ENCODE peak calls at places on chromosome 9, in nine cellular contexts. One of them, this sample, is unnamed.

GRCh38 chr9:123483191-123483803 is 127.3 kb downstream of the CRB2 start:
- DNase-seq in stimulated activated naive CD4-positive, alpha-beta T cell treated with Interleukin-2 at 50 U/mL for 16 hours: no peak
- DNase-seq in endothelial cell of umbilical vein: no peak
- DNase-seq in NCI-H2029 treated with DMSO at 0.1 percent for 48 hours: no peak
- DNase-seq in HTR-8/SVneo: no peak
- DNase-seq in neuronal stem cell: no peak
- DNase-seq in stimulated activated CD4-positive, alpha-beta T cell treated with anti-CD3 and anti-CD28 coated beads, Interleukin-4, amount 100 ng/mL, for 48 hours: no peak
- DNase-seq in RWPE1: no peak
- DNase-seq in NCI-H510A treated with DMSO at 0.1 percent for 48 hours: no peak
- DNase-seq in this sample: no peak

GRCh38 chr9:35703906-35704672 is 14.4 kb upstream of the TPM2 start:
- DNase-seq in stimulated activated naive CD4-positive, alpha-beta T cell treated with Interleukin-2 at 50 U/mL for 16 hours: no peak
- DNase-seq in endothelial cell of umbilical vein: no peak
- DNase-seq in NCI-H2029 treated with DMSO at 0.1 percent for 48 hours: no peak
- DNase-seq in HTR-8/SVneo: no peak
- DNase-seq in neuronal stem cell: no peak
- DNase-seq in stimulated activated CD4-positive, alpha-beta T cell treated with anti-CD3 and anti-CD28 coated beads, Interleukin-4, amount 100 ng/mL, for 48 hours: no peak
- DNase-seq in RWPE1: no peak
- DNase-seq in NCI-H510A treated with DMSO at 0.1 percent for 48 hours: no peak
- DNase-seq in this sample: no peak

GRCh38 chr9:83027153-83027867 is 35.6 kb downstream of the RASEF start:
- DNase-seq in stimulated activated naive CD4-positive, alpha-beta T cell treated with Interleukin-2 at 50 U/mL for 16 hours: no peak
- DNase-seq in endothelial cell of umbilical vein: no peak
- DNase-seq in NCI-H2029 treated with DMSO at 0.1 percent for 48 hours: no peak
- DNase-seq in HTR-8/SVneo: peak
- DNase-seq in neuronal stem cell: no peak
- DNase-seq in stimulated activated CD4-positive, alpha-beta T cell treated with anti-CD3 and anti-CD28 coated beads, Interleukin-4, amount 100 ng/mL, for 48 hours: no peak
- DNase-seq in RWPE1: peak
- DNase-seq in NCI-H510A treated with DMSO at 0.1 percent for 48 hours: no peak
- DNase-seq in this sample: no peak

GRCh38 chr9:20280330-20280729 is 342.0 kb downstream of the MLLT3 start:
- DNase-seq in stimulated activated naive CD4-positive, alpha-beta T cell treated with Interleukin-2 at 50 U/mL for 16 hours: no peak
- DNase-seq in endothelial cell of umbilical vein: no peak
- DNase-seq in NCI-H2029 treated with DMSO at 0.1 percent for 48 hours: no peak
- DNase-seq in HTR-8/SVneo: no peak
- DNase-seq in neuronal stem cell: no peak
- DNase-seq in stimulated activated CD4-positive, alpha-beta T cell treated with anti-CD3 and anti-CD28 coated beads, Interleukin-4, amount 100 ng/mL, for 48 hours: no peak
- DNase-seq in RWPE1: no peak
- DNase-seq in NCI-H510A treated with DMSO at 0.1 percent for 48 hours: no peak
- DNase-seq in this sample: no peak

GRCh38 chr9:76330034-76330433 is 64.2 kb downstream of the RFK start:
- DNase-seq in stimulated activated naive CD4-positive, alpha-beta T cell treated with Interleukin-2 at 50 U/mL for 16 hours: no peak
- DNase-seq in endothelial cell of umbilical vein: no peak
- DNase-seq in NCI-H2029 treated with DMSO at 0.1 percent for 48 hours: no peak
- DNase-seq in HTR-8/SVneo: no peak
- DNase-seq in neuronal stem cell: no peak
- DNase-seq in stimulated activated CD4-positive, alpha-beta T cell treated with anti-CD3 and anti-CD28 coated beads, Interleukin-4, amount 100 ng/mL, for 48 hours: no peak
- DNase-seq in RWPE1: no peak
- DNase-seq in NCI-H510A treated with DMSO at 0.1 percent for 48 hours: no peak
- DNase-seq in this sample: no peak

GRCh38 chr9:94908041-94908563 is 181.6 kb downstream of the AOPEP start:
- DNase-seq in stimulated activated naive CD4-positive, alpha-beta T cell treated with Interleukin-2 at 50 U/mL for 16 hours: no peak
- DNase-seq in endothelial cell of umbilical vein: no peak
- DNase-seq in NCI-H2029 treated with DMSO at 0.1 percent for 48 hours: no peak
- DNase-seq in HTR-8/SVneo: no peak
- DNase-seq in neuronal stem cell: no peak
- DNase-seq in stimulated activated CD4-positive, alpha-beta T cell treated with anti-CD3 and anti-CD28 coated beads, Interleukin-4, amount 100 ng/mL, for 48 hours: no peak
- DNase-seq in RWPE1: no peak
- DNase-seq in NCI-H510A treated with DMSO at 0.1 percent for 48 hours: no peak
- DNase-seq in this sample: no peak

GRCh38 chr9:71355884-71356283 is 234.5 kb upstream of the TRPM3 start:
- DNase-seq in stimulated activated naive CD4-positive, alpha-beta T cell treated with Interleukin-2 at 50 U/mL for 16 hours: no peak
- DNase-seq in endothelial cell of umbilical vein: no peak
- DNase-seq in NCI-H2029 treated with DMSO at 0.1 percent for 48 hours: no peak
- DNase-seq in HTR-8/SVneo: no peak
- DNase-seq in neuronal stem cell: peak
- DNase-seq in stimulated activated CD4-positive, alpha-beta T cell treated with anti-CD3 and anti-CD28 coated beads, Interleukin-4, amount 100 ng/mL, for 48 hours: no peak
- DNase-seq in RWPE1: no peak
- DNase-seq in NCI-H510A treated with DMSO at 0.1 percent for 48 hours: no peak
- DNase-seq in this sample: peak

GRCh38 chr9:131097948-131098278 is 1.6 kb downstream of the AIF1L start:
- DNase-seq in stimulated activated naive CD4-positive, alpha-beta T cell treated with Interleukin-2 at 50 U/mL for 16 hours: no peak
- DNase-seq in endothelial cell of umbilical vein: no peak
- DNase-seq in NCI-H2029 treated with DMSO at 0.1 percent for 48 hours: no peak
- DNase-seq in HTR-8/SVneo: no peak
- DNase-seq in neuronal stem cell: no peak
- DNase-seq in stimulated activated CD4-positive, alpha-beta T cell treated with anti-CD3 and anti-CD28 coated beads, Interleukin-4, amount 100 ng/mL, for 48 hours: no peak
- DNase-seq in RWPE1: no peak
- DNase-seq in NCI-H510A treated with DMSO at 0.1 percent for 48 hours: no peak
- DNase-seq in this sample: no peak

GRCh38 chr9:68974431-68974830 is 39.5 kb downstream of the PRKACG start:
- DNase-seq in stimulated activated naive CD4-positive, alpha-beta T cell treated with Interleukin-2 at 50 U/mL for 16 hours: no peak
- DNase-seq in endothelial cell of umbilical vein: no peak
- DNase-seq in NCI-H2029 treated with DMSO at 0.1 percent for 48 hours: no peak
- DNase-seq in HTR-8/SVneo: no peak
- DNase-seq in neuronal stem cell: no peak
- DNase-seq in stimulated activated CD4-positive, alpha-beta T cell treated with anti-CD3 and anti-CD28 coated beads, Interleukin-4, amount 100 ng/mL, for 48 hours: no peak
- DNase-seq in RWPE1: no peak
- DNase-seq in NCI-H510A treated with DMSO at 0.1 percent for 48 hours: no peak
- DNase-seq in this sample: no peak

GRCh38 chr9:93058357-93059096 is at the start of gene SUSD3:
- DNase-seq in stimulated activated naive CD4-positive, alpha-beta T cell treated with Interleukin-2 at 50 U/mL for 16 hours: peak
- DNase-seq in endothelial cell of umbilical vein: peak
- DNase-seq in NCI-H2029 treated with DMSO at 0.1 percent for 48 hours: peak
- DNase-seq in HTR-8/SVneo: no peak
- DNase-seq in neuronal stem cell: peak
- DNase-seq in stimulated activated CD4-positive, alpha-beta T cell treated with anti-CD3 and anti-CD28 coated beads, Interleukin-4, amount 100 ng/mL, for 48 hours: peak
- DNase-seq in RWPE1: peak
- DNase-seq in NCI-H510A treated with DMSO at 0.1 percent for 48 hours: no peak
- DNase-seq in this sample: no peak

GRCh38 chr9:34430843-34431437 is 27.4 kb downstream of the FAM219A start:
- DNase-seq in stimulated activated naive CD4-positive, alpha-beta T cell treated with Interleukin-2 at 50 U/mL for 16 hours: no peak
- DNase-seq in endothelial cell of umbilical vein: peak
- DNase-seq in NCI-H2029 treated with DMSO at 0.1 percent for 48 hours: peak
- DNase-seq in HTR-8/SVneo: peak
- DNase-seq in neuronal stem cell: peak
- DNase-seq in stimulated activated CD4-positive, alpha-beta T cell treated with anti-CD3 and anti-CD28 coated beads, Interleukin-4, amount 100 ng/mL, for 48 hours: no peak
- DNase-seq in RWPE1: peak
- DNase-seq in NCI-H510A treated with DMSO at 0.1 percent for 48 hours: peak
- DNase-seq in this sample: peak

GRCh38 chr9:1202512-1203285 is 152.5 kb downstream of the DMRT2 start:
- DNase-seq in stimulated activated naive CD4-positive, alpha-beta T cell treated with Interleukin-2 at 50 U/mL for 16 hours: no peak
- DNase-seq in endothelial cell of umbilical vein: no peak
- DNase-seq in NCI-H2029 treated with DMSO at 0.1 percent for 48 hours: no peak
- DNase-seq in HTR-8/SVneo: no peak
- DNase-seq in neuronal stem cell: no peak
- DNase-seq in stimulated activated CD4-positive, alpha-beta T cell treated with anti-CD3 and anti-CD28 coated beads, Interleukin-4, amount 100 ng/mL, for 48 hours: no peak
- DNase-seq in RWPE1: no peak
- DNase-seq in NCI-H510A treated with DMSO at 0.1 percent for 48 hours: no peak
- DNase-seq in this sample: no peak

GRCh38 chr9:94867842-94868312 is 141.4 kb downstream of the AOPEP start:
- DNase-seq in stimulated activated naive CD4-positive, alpha-beta T cell treated with Interleukin-2 at 50 U/mL for 16 hours: no peak
- DNase-seq in endothelial cell of umbilical vein: peak
- DNase-seq in NCI-H2029 treated with DMSO at 0.1 percent for 48 hours: peak
- DNase-seq in HTR-8/SVneo: peak
- DNase-seq in neuronal stem cell: no peak
- DNase-seq in stimulated activated CD4-positive, alpha-beta T cell treated with anti-CD3 and anti-CD28 coated beads, Interleukin-4, amount 100 ng/mL, for 48 hours: no peak
- DNase-seq in RWPE1: peak
- DNase-seq in NCI-H510A treated with DMSO at 0.1 percent for 48 hours: peak
- DNase-seq in this sample: no peak

GRCh38 chr9:114387678-114388431 is at the start of gene AKNA:
- DNase-seq in stimulated activated naive CD4-positive, alpha-beta T cell treated with Interleukin-2 at 50 U/mL for 16 hours: peak
- DNase-seq in endothelial cell of umbilical vein: peak
- DNase-seq in NCI-H2029 treated with DMSO at 0.1 percent for 48 hours: no peak
- DNase-seq in HTR-8/SVneo: peak
- DNase-seq in neuronal stem cell: peak
- DNase-seq in stimulated activated CD4-positive, alpha-beta T cell treated with anti-CD3 and anti-CD28 coated beads, Interleukin-4, amount 100 ng/mL, for 48 hours: peak
- DNase-seq in RWPE1: no peak
- DNase-seq in NCI-H510A treated with DMSO at 0.1 percent for 48 hours: peak
- DNase-seq in this sample: no peak

GRCh38 chr9:107639426-107639825 is 149.9 kb upstream of the KLF4 start:
- DNase-seq in stimulated activated naive CD4-positive, alpha-beta T cell treated with Interleukin-2 at 50 U/mL for 16 hours: no peak
- DNase-seq in endothelial cell of umbilical vein: peak
- DNase-seq in NCI-H2029 treated with DMSO at 0.1 percent for 48 hours: peak
- DNase-seq in HTR-8/SVneo: no peak
- DNase-seq in neuronal stem cell: no peak
- DNase-seq in stimulated activated CD4-positive, alpha-beta T cell treated with anti-CD3 and anti-CD28 coated beads, Interleukin-4, amount 100 ng/mL, for 48 hours: no peak
- DNase-seq in RWPE1: no peak
- DNase-seq in NCI-H510A treated with DMSO at 0.1 percent for 48 hours: peak
- DNase-seq in this sample: peak

GRCh38 chr9:98975838-98976237 is 32.1 kb downstream of the COL15A1 start:
- DNase-seq in stimulated activated naive CD4-positive, alpha-beta T cell treated with Interleukin-2 at 50 U/mL for 16 hours: no peak
- DNase-seq in endothelial cell of umbilical vein: no peak
- DNase-seq in NCI-H2029 treated with DMSO at 0.1 percent for 48 hours: no peak
- DNase-seq in HTR-8/SVneo: no peak
- DNase-seq in neuronal stem cell: no peak
- DNase-seq in stimulated activated CD4-positive, alpha-beta T cell treated with anti-CD3 and anti-CD28 coated beads, Interleukin-4, amount 100 ng/mL, for 48 hours: no peak
- DNase-seq in RWPE1: no peak
- DNase-seq in NCI-H510A treated with DMSO at 0.1 percent for 48 hours: no peak
- DNase-seq in this sample: no peak

GRCh38 chr9:22039258-22039657 is 30.2 kb upstream of the CDKN2B start:
- DNase-seq in stimulated activated naive CD4-positive, alpha-beta T cell treated with Interleukin-2 at 50 U/mL for 16 hours: no peak
- DNase-seq in endothelial cell of umbilical vein: no peak
- DNase-seq in NCI-H2029 treated with DMSO at 0.1 percent for 48 hours: no peak
- DNase-seq in HTR-8/SVneo: no peak
- DNase-seq in neuronal stem cell: no peak
- DNase-seq in stimulated activated CD4-positive, alpha-beta T cell treated with anti-CD3 and anti-CD28 coated beads, Interleukin-4, amount 100 ng/mL, for 48 hours: no peak
- DNase-seq in RWPE1: no peak
- DNase-seq in NCI-H510A treated with DMSO at 0.1 percent for 48 hours: no peak
- DNase-seq in this sample: no peak

GRCh38 chr9:34896112-34896511 is 62.0 kb upstream of the PHF24 start:
- DNase-seq in stimulated activated naive CD4-positive, alpha-beta T cell treated with Interleukin-2 at 50 U/mL for 16 hours: no peak
- DNase-seq in endothelial cell of umbilical vein: no peak
- DNase-seq in NCI-H2029 treated with DMSO at 0.1 percent for 48 hours: no peak
- DNase-seq in HTR-8/SVneo: no peak
- DNase-seq in neuronal stem cell: no peak
- DNase-seq in stimulated activated CD4-positive, alpha-beta T cell treated with anti-CD3 and anti-CD28 coated beads, Interleukin-4, amount 100 ng/mL, for 48 hours: no peak
- DNase-seq in RWPE1: no peak
- DNase-seq in NCI-H510A treated with DMSO at 0.1 percent for 48 hours: no peak
- DNase-seq in this sample: no peak

GRCh38 chr9:122988919-122989614 is 44.4 kb upstream of the GPR21 start:
- DNase-seq in stimulated activated naive CD4-positive, alpha-beta T cell treated with Interleukin-2 at 50 U/mL for 16 hours: no peak
- DNase-seq in endothelial cell of umbilical vein: peak
- DNase-seq in NCI-H2029 treated with DMSO at 0.1 percent for 48 hours: no peak
- DNase-seq in HTR-8/SVneo: no peak
- DNase-seq in neuronal stem cell: no peak
- DNase-seq in stimulated activated CD4-positive, alpha-beta T cell treated with anti-CD3 and anti-CD28 coated beads, Interleukin-4, amount 100 ng/mL, for 48 hours: no peak
- DNase-seq in RWPE1: no peak
- DNase-seq in NCI-H510A treated with DMSO at 0.1 percent for 48 hours: no peak
- DNase-seq in this sample: no peak

GRCh38 chr9:96567203-96567700 is 52.4 kb downstream of the CDC14B start:
- DNase-seq in stimulated activated naive CD4-positive, alpha-beta T cell treated with Interleukin-2 at 50 U/mL for 16 hours: no peak
- DNase-seq in endothelial cell of umbilical vein: peak
- DNase-seq in NCI-H2029 treated with DMSO at 0.1 percent for 48 hours: no peak
- DNase-seq in HTR-8/SVneo: peak
- DNase-seq in neuronal stem cell: no peak
- DNase-seq in stimulated activated CD4-positive, alpha-beta T cell treated with anti-CD3 and anti-CD28 coated beads, Interleukin-4, amount 100 ng/mL, for 48 hours: no peak
- DNase-seq in RWPE1: peak
- DNase-seq in NCI-H510A treated with DMSO at 0.1 percent for 48 hours: no peak
- DNase-seq in this sample: no peak

GRCh38 chr9:10208691-10209069 is 404.1 kb downstream of the PTPRD start:
- DNase-seq in stimulated activated naive CD4-positive, alpha-beta T cell treated with Interleukin-2 at 50 U/mL for 16 hours: no peak
- DNase-seq in endothelial cell of umbilical vein: no peak
- DNase-seq in NCI-H2029 treated with DMSO at 0.1 percent for 48 hours: no peak
- DNase-seq in HTR-8/SVneo: no peak
- DNase-seq in neuronal stem cell: no peak
- DNase-seq in stimulated activated CD4-positive, alpha-beta T cell treated with anti-CD3 and anti-CD28 coated beads, Interleukin-4, amount 100 ng/mL, for 48 hours: no peak
- DNase-seq in RWPE1: no peak
- DNase-seq in NCI-H510A treated with DMSO at 0.1 percent for 48 hours: no peak
- DNase-seq in this sample: no peak

GRCh38 chr9:87855061-87855460 is 27.6 kb upstream of the SPATA31E1 start:
- DNase-seq in stimulated activated naive CD4-positive, alpha-beta T cell treated with Interleukin-2 at 50 U/mL for 16 hours: no peak
- DNase-seq in endothelial cell of umbilical vein: no peak
- DNase-seq in NCI-H2029 treated with DMSO at 0.1 percent for 48 hours: no peak
- DNase-seq in HTR-8/SVneo: no peak
- DNase-seq in neuronal stem cell: no peak
- DNase-seq in stimulated activated CD4-positive, alpha-beta T cell treated with anti-CD3 and anti-CD28 coated beads, Interleukin-4, amount 100 ng/mL, for 48 hours: no peak
- DNase-seq in RWPE1: no peak
- DNase-seq in NCI-H510A treated with DMSO at 0.1 percent for 48 hours: no peak
- DNase-seq in this sample: no peak

GRCh38 chr9:120505186-120505585 is 74.8 kb downstream of the CDK5RAP2 start:
- DNase-seq in stimulated activated naive CD4-positive, alpha-beta T cell treated with Interleukin-2 at 50 U/mL for 16 hours: no peak
- DNase-seq in endothelial cell of umbilical vein: no peak
- DNase-seq in NCI-H2029 treated with DMSO at 0.1 percent for 48 hours: no peak
- DNase-seq in HTR-8/SVneo: no peak
- DNase-seq in neuronal stem cell: no peak
- DNase-seq in stimulated activated CD4-positive, alpha-beta T cell treated with anti-CD3 and anti-CD28 coated beads, Interleukin-4, amount 100 ng/mL, for 48 hours: no peak
- DNase-seq in RWPE1: no peak
- DNase-seq in NCI-H510A treated with DMSO at 0.1 percent for 48 hours: no peak
- DNase-seq in this sample: no peak

GRCh38 chr9:135971892-135972291 is 10.7 kb upstream of the UBAC1 start:
- DNase-seq in stimulated activated naive CD4-positive, alpha-beta T cell treated with Interleukin-2 at 50 U/mL for 16 hours: no peak
- DNase-seq in endothelial cell of umbilical vein: no peak
- DNase-seq in NCI-H2029 treated with DMSO at 0.1 percent for 48 hours: peak
- DNase-seq in HTR-8/SVneo: no peak
- DNase-seq in neuronal stem cell: peak
- DNase-seq in stimulated activated CD4-positive, alpha-beta T cell treated with anti-CD3 and anti-CD28 coated beads, Interleukin-4, amount 100 ng/mL, for 48 hours: peak
- DNase-seq in RWPE1: peak
- DNase-seq in NCI-H510A treated with DMSO at 0.1 percent for 48 hours: peak
- DNase-seq in this sample: no peak

GRCh38 chr9:127785933-127786772 is at the start of gene CDK9:
- DNase-seq in stimulated activated naive CD4-positive, alpha-beta T cell treated with Interleukin-2 at 50 U/mL for 16 hours: peak
- DNase-seq in endothelial cell of umbilical vein: peak
- DNase-seq in NCI-H2029 treated with DMSO at 0.1 percent for 48 hours: peak
- DNase-seq in HTR-8/SVneo: peak
- DNase-seq in neuronal stem cell: peak
- DNase-seq in stimulated activated CD4-positive, alpha-beta T cell treated with anti-CD3 and anti-CD28 coated beads, Interleukin-4, amount 100 ng/mL, for 48 hours: peak
- DNase-seq in RWPE1: peak
- DNase-seq in NCI-H510A treated with DMSO at 0.1 percent for 48 hours: peak
- DNase-seq in this sample: peak

GRCh38 chr9:2093920-2094597 is 78.9 kb downstream of the SMARCA2 start:
- DNase-seq in stimulated activated naive CD4-positive, alpha-beta T cell treated with Interleukin-2 at 50 U/mL for 16 hours: no peak
- DNase-seq in endothelial cell of umbilical vein: peak
- DNase-seq in NCI-H2029 treated with DMSO at 0.1 percent for 48 hours: no peak
- DNase-seq in HTR-8/SVneo: peak
- DNase-seq in neuronal stem cell: no peak
- DNase-seq in stimulated activated CD4-positive, alpha-beta T cell treated with anti-CD3 and anti-CD28 coated beads, Interleukin-4, amount 100 ng/mL, for 48 hours: no peak
- DNase-seq in RWPE1: peak
- DNase-seq in NCI-H510A treated with DMSO at 0.1 percent for 48 hours: no peak
- DNase-seq in this sample: no peak

GRCh38 chr9:117046666-117047327 is 359.7 kb downstream of the TRIM32 start:
- DNase-seq in stimulated activated naive CD4-positive, alpha-beta T cell treated with Interleukin-2 at 50 U/mL for 16 hours: no peak
- DNase-seq in endothelial cell of umbilical vein: no peak
- DNase-seq in NCI-H2029 treated with DMSO at 0.1 percent for 48 hours: no peak
- DNase-seq in HTR-8/SVneo: no peak
- DNase-seq in neuronal stem cell: no peak
- DNase-seq in stimulated activated CD4-positive, alpha-beta T cell treated with anti-CD3 and anti-CD28 coated beads, Interleukin-4, amount 100 ng/mL, for 48 hours: no peak
- DNase-seq in RWPE1: no peak
- DNase-seq in NCI-H510A treated with DMSO at 0.1 percent for 48 hours: no peak
- DNase-seq in this sample: no peak

GRCh38 chr9:129141066-129142041 is 30.1 kb downstream of the PTPA start:
- DNase-seq in stimulated activated naive CD4-positive, alpha-beta T cell treated with Interleukin-2 at 50 U/mL for 16 hours: no peak
- DNase-seq in endothelial cell of umbilical vein: peak
- DNase-seq in NCI-H2029 treated with DMSO at 0.1 percent for 48 hours: no peak
- DNase-seq in HTR-8/SVneo: no peak
- DNase-seq in neuronal stem cell: no peak
- DNase-seq in stimulated activated CD4-positive, alpha-beta T cell treated with anti-CD3 and anti-CD28 coated beads, Interleukin-4, amount 100 ng/mL, for 48 hours: no peak
- DNase-seq in RWPE1: peak
- DNase-seq in NCI-H510A treated with DMSO at 0.1 percent for 48 hours: peak
- DNase-seq in this sample: no peak

This sample was measured in NCI-H1105.